ENCODE peak calls at places on chromosome 2, in five cellular contexts. U is T-helper 17 cell; G is stimulated activated CD4-positive, alpha-beta T cell treated with anti-CD3 and anti-CD28 coated beads, TNF-alpha, amount 100 ng/mL, for 4 hours; W is AG08395; J is tibial artery. T is an unnamed sample.

GRCh38 chr2:171615071-171615470 is 72.2 kb upstream of the DYNC1I2 start:
- DNase-seq in G (no peak), W (no peak), U (no peak), J (no peak), T (no peak)

GRCh38 chr2:133439281-133439920 is 128.9 kb downstream of the NCKAP5 start:
- DNase-seq in U (no peak), J (no peak), G (no peak), W (no peak), T (no peak)

GRCh38 chr2:58101500-58101899 is 54.9 kb downstream of the VRK2 start:
- DNase-seq in W (no peak), J (no peak), G (no peak), U (no peak), T (no peak)

GRCh38 chr2:105405291-105405690 is 6.4 kb upstream of the FHL2 start:
- DNase-seq in U (no peak), J (no peak), W (no peak), G (no peak), T (no peak)

GRCh38 chr2:96523659-96524481 is 12.7 kb upstream of the ARID5A start:
- DNase-seq in G (no peak), U (no peak), W (peak; percentile 78), J (no peak), T (peak; percentile 54)

GRCh38 chr2:179393481-179393880 is 128.8 kb upstream of the SESTD1 start:
- DNase-seq in G (no peak), J (no peak), W (no peak), U (no peak), T (no peak)

GRCh38 chr2:196492946-196493345 is 146.6 kb upstream of the CCDC150 start:
- DNase-seq in G (no peak), U (no peak), W (no peak), J (no peak), T (no peak)

GRCh38 chr2:16071865-16072637 is 131.7 kb downstream of the MYCN start:
- DNase-seq in J (no peak), W (no peak), G (no peak), U (no peak), T (no peak)

GRCh38 chr2:240326246-240326645 is 109.2 kb upstream of the GPC1 start:
- DNase-seq in W (peak; percentile 26), U (no peak), J (no peak), G (no peak), T (no peak)

GRCh38 chr2:86446060-86446459 is 4.9 kb downstream of the KDM3A start:
- DNase-seq in G (no peak), J (no peak), U (no peak), W (no peak), T (no peak)

GRCh38 chr2:228377533-228377932 is 196.0 kb upstream of the SPHKAP start:
- DNase-seq in G (no peak), W (no peak), J (no peak), U (no peak), T (no peak)